ENCODE peak calls at places on chromosomes 6 and 20, in eight cellular contexts. C is lower lobe of right lung; W is iris pigment epithelial cell; U is naive thymus-derived CD4-positive, alpha-beta T cell; M is fibroblast of villous mesenchyme; H is GM23248; T is activated T-cell treated with anti-CD3 and anti-CD28 coated beads for 24 hours; B is stimulated activated CD4-positive, alpha-beta T cell treated with anti-CD3 and anti-CD28 coated beads, TNF-alpha, amount 100 ng/mL, for 48 hours. G is an unnamed sample.

GRCh38 chr6:12369781-12370262 is 79.7 kb downstream of the EDN1 start:
- DNase-seq in C (peak), W (no peak), U (no peak), M (no peak), H (no peak), T (no peak), B (no peak), G (no peak)

GRCh38 chr6:72363844-72364740 is 257.8 kb upstream of the KCNQ5 start:
- DNase-seq in C (no peak), W (peak), U (no peak), M (peak), H (peak), T (no peak), B (no peak), G (no peak)

GRCh38 chr20:36847009-36847709 is 28.8 kb upstream of the TLDC2 start:
- DNase-seq in C (no peak), W (peak), U (no peak), M (peak), H (peak), T (no peak), B (no peak), G (no peak)

GRCh38 chr20:59356662-59357061 is 56.3 kb downstream of the EDN3 start:
- DNase-seq in C (no peak), W (no peak), U (no peak), M (no peak), H (no peak), T (no peak), B (no peak), G (no peak)

GRCh38 chr6:37522836-37523235 is 23.1 kb upstream of the CCDC167 start:
- DNase-seq in C (no peak), W (no peak), U (no peak), M (no peak), H (no peak), T (no peak), B (no peak), G (no peak)

GRCh38 chr20:52076164-52076563 is 115.4 kb downstream of the ZFP64 start:
- DNase-seq in C (no peak), W (peak), U (no peak), M (peak), H (peak), T (no peak), B (no peak), G (no peak)

GRCh38 chr6:41917528-41917927 is 3.4 kb downstream of the MED20 start:
- DNase-seq in C (no peak), W (peak), U (no peak), M (peak), H (peak), T (no peak), B (no peak), G (no peak)

GRCh38 chr6:165605901-165606739 is 56.9 kb downstream of the PDE10A start:
- DNase-seq in C (no peak), W (no peak), U (no peak), M (no peak), H (no peak), T (no peak), B (no peak), G (no peak)

GRCh38 chr20:1391640-1392442 is 1.0 kb downstream of the FKBP1A start:
- DNase-seq in C (peak), W (peak), U (no peak), M (peak), H (peak), T (no peak), B (no peak), G (no peak)

GRCh38 chr20:57244627-57245214 is 21.7 kb downstream of the BMP7 start:
- DNase-seq in C (no peak), W (no peak), U (no peak), M (no peak), H (no peak), T (no peak), B (no peak), G (no peak)

GRCh38 chr6:143110572-143110971 is 49.9 kb downstream of the AIG1 start:
- DNase-seq in C (no peak), W (peak), U (no peak), M (peak), H (peak), T (no peak), B (no peak), G (no peak)

GRCh38 chr6:11389977-11390376 is 147.6 kb upstream of the TMEM170B start:
- DNase-seq in C (no peak), W (no peak), U (no peak), M (no peak), H (no peak), T (no peak), B (no peak), G (no peak)

GRCh38 chr6:139172567-139172966 is 37.7 kb downstream of the HECA start:
- DNase-seq in C (no peak), W (no peak), U (no peak), M (no peak), H (no peak), T (no peak), B (no peak), G (no peak)

GRCh38 chr6:112270756-112271155 is 16.4 kb upstream of the LAMA4 start:
- DNase-seq in C (no peak), W (no peak), U (no peak), M (no peak), H (no peak), T (no peak), B (no peak), G (no peak)

GRCh38 chr6:43436577-43437282 is 9.4 kb downstream of the ABCC10 start:
- DNase-seq in C (no peak), W (peak), U (no peak), M (peak), H (peak), T (no peak), B (no peak), G (no peak)

GRCh38 chr20:2217857-2218529 is 77.8 kb upstream of the TGM3 start:
- DNase-seq in C (no peak), W (no peak), U (no peak), M (no peak), H (no peak), T (peak), B (no peak), G (peak)

GRCh38 chr6:84462697-84463096 is 235.3 kb upstream of the CEP162 start:
- DNase-seq in C (no peak), W (peak), U (no peak), M (peak), H (peak), T (no peak), B (no peak), G (no peak)

GRCh38 chr6:30942338-30943060 is 1.7 kb downstream of the MUCL3 start:
- DNase-seq in C (peak), W (peak), U (no peak), M (peak), H (peak), T (no peak), B (no peak), G (no peak)

GRCh38 chr6:42532038-42532669 is 31.7 kb upstream of the UBR2 start:
- DNase-seq in C (no peak), W (peak), U (no peak), M (peak), H (peak), T (no peak), B (no peak), G (peak)

GRCh38 chr6:15329154-15329781 is 83.4 kb downstream of the JARID2 start:
- DNase-seq in C (no peak), W (peak), U (no peak), M (peak), H (peak), T (no peak), B (no peak), G (no peak)

GRCh38 chr6:118903691-118904090 is 9.7 kb downstream of the ASF1A start:
- DNase-seq in C (no peak), W (no peak), U (no peak), M (no peak), H (no peak), T (no peak), B (no peak), G (no peak)

G was measured in KG1.